ENCODE peak calls at places on chromosomes 6 and 20, in seven cellular contexts. W is uterus, F is AG04450, I is AG10803, Z is foreskin fibroblast, T is lower lobe of right lung, V is colonic mucosa. G is an unnamed sample.

GRCh38 chr6:52558266-52559000 is 18.4 kb downstream of the TRAM2 start:
- DNase-seq in W (no peak), F (no peak), I (peak; percentile 52), Z (peak; percentile 69), T (no peak), V (no peak), G (no peak)

GRCh38 chr6:113067612-113068262 is 720.6 kb downstream of the RFPL4B start:
- DNase-seq in W (no peak), F (no peak), I (peak; percentile 58), Z (peak; percentile 55), T (no peak), V (no peak), G (no peak)

GRCh38 chr6:75788894-75789293 is 39.9 kb downstream of the MYO6 start:
- DNase-seq in W (no peak), F (no peak), I (no peak), Z (no peak), T (no peak), V (no peak), G (no peak)

GRCh38 chr6:19697744-19698290 is 139.4 kb upstream of the ID4 start:
- DNase-seq in W (no peak), F (peak; percentile 41), I (peak; percentile 91), Z (peak; percentile 64), T (no peak), V (no peak), G (no peak)

GRCh38 chr20:6780414-6780813 is 12.9 kb downstream of the BMP2 start:
- DNase-seq in W (no peak), F (no peak), I (no peak), Z (no peak), T (no peak), V (peak; percentile 39), G (no peak)

GRCh38 chr20:35626386-35627001 is 10.9 kb downstream of the SPAG4 start:
- DNase-seq in W (no peak), F (no peak), I (no peak), Z (no peak), T (no peak), V (no peak), G (no peak)

GRCh38 chr6:127972815-127973214 is 72.0 kb upstream of the THEMIS start:
- DNase-seq in W (no peak), F (no peak), I (no peak), Z (peak; percentile 8), T (no peak), V (no peak), G (no peak)

GRCh38 chr6:166202321-166202733 is 34.7 kb upstream of the TBXT start:
- DNase-seq in W (no peak), F (no peak), I (no peak), Z (no peak), T (no peak), V (no peak), G (no peak)

GRCh38 chr6:144362042-144363018 is 77.2 kb downstream of the UTRN start:
- DNase-seq in W (peak; percentile 51), F (no peak), I (peak; percentile 37), Z (no peak), T (no peak), V (no peak), G (no peak)

GRCh38 chr20:3134151-3134550 is 25.5 kb downstream of the FASTKD5 start:
- DNase-seq in W (no peak), F (peak; percentile 6), I (no peak), Z (no peak), T (no peak), V (no peak), G (no peak)

GRCh38 chr6:37717836-37718251 is 20.2 kb upstream of the MDGA1 start:
- DNase-seq in W (no peak), F (no peak), I (peak; percentile 70), Z (peak; percentile 68), T (no peak), V (no peak), G (no peak)

GRCh38 chr6:122265755-122266154 is 133.7 kb upstream of the HSF2 start:
- DNase-seq in W (no peak), F (no peak), I (no peak), Z (no peak), T (no peak), V (no peak), G (no peak)

GRCh38 chr6:165671222-165671715 is 8.2 kb upstream of the PDE10A start:
- DNase-seq in W (no peak), F (no peak), I (no peak), Z (no peak), T (no peak), V (no peak), G (no peak)

GRCh38 chr6:100554228-100554627 is 89.5 kb upstream of the SIM1 start:
- DNase-seq in W (no peak), F (no peak), I (no peak), Z (no peak), T (no peak), V (no peak), G (no peak)

GRCh38 chr20:58524814-58525213 is 9.6 kb upstream of the APCDD1L start:
- DNase-seq in W (no peak), F (peak; percentile 44), I (peak; percentile 86), Z (peak; percentile 7), T (no peak), V (no peak), G (peak; percentile 70)

GRCh38 chr6:116004841-116005507 is 55.7 kb downstream of the FRK start:
- DNase-seq in W (no peak), F (no peak), I (no peak), Z (no peak), T (no peak), V (no peak), G (no peak)

GRCh38 chr6:18388942-18389341 is 1.8 kb downstream of the RNF144B start:
- DNase-seq in W (no peak), F (peak; percentile 49), I (peak; percentile 91), Z (peak; percentile 83), T (no peak), V (no peak), G (peak; percentile 32)

GRCh38 chr6:24549674-24550418 is 55.1 kb downstream of the ALDH5A1 start:
- DNase-seq in W (no peak), F (no peak), I (no peak), Z (no peak), T (no peak), V (no peak), G (no peak)

GRCh38 chr6:24546432-24546831 is 51.7 kb downstream of the ALDH5A1 start:
- DNase-seq in W (no peak), F (no peak), I (no peak), Z (no peak), T (no peak), V (no peak), G (no peak)

GRCh38 chr6:24545691-24546090 is 50.9 kb downstream of the ALDH5A1 start:
- DNase-seq in W (no peak), F (no peak), I (no peak), Z (no peak), T (no peak), V (no peak), G (no peak)

GRCh38 chr6:24549158-24549557 is 54.4 kb downstream of the ALDH5A1 start:
- DNase-seq in W (no peak), F (no peak), I (no peak), Z (no peak), T (no peak), V (no peak), G (no peak)

DNA sequence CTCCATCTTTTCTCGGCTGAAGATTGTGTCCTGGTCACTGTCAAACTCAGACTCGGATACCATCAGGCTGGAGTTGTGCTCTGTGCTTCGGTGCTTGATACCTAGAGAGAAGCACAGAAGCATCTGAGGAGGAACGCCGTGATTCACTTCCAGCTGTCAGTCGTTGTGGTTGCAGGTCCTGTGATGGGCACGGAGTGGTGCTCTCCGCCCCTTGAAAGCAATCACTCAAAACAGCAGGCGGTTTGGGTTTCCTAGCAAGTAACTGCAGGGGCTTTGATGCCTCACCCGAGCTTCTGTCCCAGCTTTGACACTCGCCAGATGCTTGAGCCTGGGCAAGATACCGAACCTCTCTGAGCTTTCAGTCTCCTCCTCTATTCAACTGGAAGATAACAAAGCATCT is 52.5 kb downstream of the ALDH5A1 start:
- DNase-seq in W (no peak), F (no peak), I (no peak), Z (no peak), T (no peak), V (no peak), G (no peak)
- TF ChIP-seq CTCF in W (no peak), F (no peak), I (no peak), Z (no peak), T (no peak), V (no peak), G (no peak)

DNA sequence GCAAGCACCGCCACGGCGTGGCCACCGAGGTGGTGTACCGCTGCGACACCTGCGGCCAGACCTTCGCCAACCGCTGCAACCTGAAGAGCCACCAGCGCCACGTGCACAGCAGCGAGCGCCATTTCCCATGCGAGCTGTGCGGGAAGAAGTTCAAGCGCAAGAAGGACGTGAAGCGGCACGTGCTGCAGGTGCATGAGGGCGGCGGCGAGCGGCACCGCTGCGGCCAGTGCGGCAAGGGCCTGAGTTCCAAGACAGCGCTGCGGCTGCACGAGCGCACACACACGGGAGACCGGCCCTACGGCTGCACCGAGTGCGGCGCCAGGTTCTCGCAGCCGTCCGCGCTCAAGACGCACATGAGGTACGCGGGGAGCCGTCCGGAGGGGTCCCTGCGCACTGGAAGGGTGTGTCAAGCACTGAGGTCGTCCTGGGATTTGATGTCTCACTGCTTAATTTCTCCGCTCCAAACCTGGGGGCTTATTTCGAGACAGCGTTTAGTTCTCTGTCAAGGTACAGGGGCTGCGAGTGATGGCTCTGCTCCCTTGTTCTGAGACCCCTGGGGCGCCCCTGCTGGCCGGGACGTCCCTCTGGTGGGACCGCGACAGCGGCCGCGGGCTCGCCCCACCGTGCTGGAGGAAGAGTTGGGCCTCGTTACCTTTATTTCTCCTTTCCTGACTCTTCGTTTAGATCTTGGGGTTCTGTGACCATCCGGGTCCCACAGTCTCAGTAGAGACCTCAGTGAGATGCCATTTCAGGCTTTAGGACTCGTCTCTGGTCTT is 3.6 kb downstream of the GZF1 start:
- DNase-seq in W (no peak), F (no peak), I (no peak), Z (no peak), T (no peak), V (no peak), G (no peak)
- TF ChIP-seq CTCF in W (no peak), F (no peak), I (no peak), Z (no peak), T (no peak), V (no peak), G (no peak)

GRCh38 chr20:45944965-45945677 is 10.6 kb downstream of the PCIF1 start:
- DNase-seq in W (no peak), F (no peak), I (no peak), Z (no peak), T (no peak), V (no peak), G (no peak)
- TF ChIP-seq CTCF in W (no peak), F (no peak), I (peak; percentile 17), Z (no peak), T (no peak), V (no peak), G (no peak)

DNA sequence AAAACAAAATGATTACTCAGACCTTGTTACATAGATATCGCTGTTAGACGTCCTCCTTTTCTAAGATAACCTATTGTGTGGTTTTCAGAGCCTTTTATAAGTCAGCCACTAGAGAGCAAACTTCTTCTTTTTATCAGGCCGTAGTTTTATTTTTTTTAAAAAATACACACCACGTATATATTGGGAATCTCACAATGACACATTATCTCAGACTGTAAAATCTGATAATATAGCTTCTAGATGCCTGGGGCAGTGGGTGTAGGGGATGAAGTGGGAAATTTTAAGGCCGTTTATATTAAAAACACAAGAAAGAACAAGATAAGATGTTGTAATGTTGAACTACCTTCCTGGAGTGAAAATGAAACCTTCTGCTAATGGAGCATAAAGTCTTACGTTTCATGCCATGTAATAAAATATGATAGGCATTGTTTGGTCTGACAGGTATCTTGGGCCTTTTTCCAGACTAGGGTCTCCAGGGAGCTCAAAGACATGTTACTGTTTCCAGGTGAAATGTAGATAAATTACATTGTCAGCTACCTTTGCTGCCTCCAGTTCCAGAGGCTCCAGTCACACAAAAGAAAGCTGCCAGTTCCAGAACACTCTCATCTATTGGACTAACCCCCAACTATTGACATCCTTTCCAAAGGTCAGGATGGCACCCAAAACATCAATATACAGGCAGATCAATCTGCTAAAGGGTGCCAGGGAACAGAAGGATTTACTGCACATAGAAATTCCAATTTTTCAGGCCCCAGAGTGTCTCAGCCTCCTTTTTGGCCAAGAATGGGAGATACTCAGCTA is 130.2 kb upstream of the AKIRIN2 start:
- DNase-seq in W (no peak), F (no peak), I (peak; percentile 24), Z (peak; percentile 28), T (no peak), V (no peak), G (no peak)
- TF ChIP-seq CTCF in W (peak; percentile 55), F (peak; percentile 60), I (peak; percentile 55), Z (peak; percentile 32), T (peak; percentile 56), V (peak; percentile 43), G (peak; percentile 73)